ENCODE peak calls at places on chromosomes 12 and 14, in ten cellular contexts. I is GM10248, J is omental fat pad, H is WTC11, O is neural progenitor cell, T is GM23338, G is endothelial cell, Z is neural crest cell, X is astrocyte of the cerebellum, E is NB4. S is an unnamed sample.

GRCh38 chr14:28609228-28609828 is 157.3 kb upstream of the FOXG1 start:
- DNase-seq in J (peak; percentile 23), Z (peak; percentile 80), X (peak; percentile 60), G (peak; percentile 75), I (no peak), H (peak; percentile 70), T (peak; percentile 83), O (peak; percentile 75), E (peak; percentile 65), S (peak; percentile 13)

GRCh38 chr12:12724421-12725085 is 7.4 kb downstream of the CDKN1B start:
- DNase-seq in J (no peak), E (no peak), Z (no peak), X (no peak), T (peak; percentile 30), H (no peak), I (no peak), G (no peak), O (peak; percentile 47), S (no peak)

GRCh38 chr14:101758913-101759593 is 2.5 kb upstream of the PPP2R5C start:
- DNase-seq in O (no peak), G (no peak), E (no peak), H (no peak), X (no peak), T (no peak), J (no peak), Z (no peak), I (no peak), S (no peak)

GRCh38 chr12:32418221-32418620 is 18.9 kb downstream of the FGD4 start:
- DNase-seq in X (no peak), J (no peak), H (no peak), I (no peak), E (no peak), G (no peak), T (no peak), Z (no peak), O (no peak), S (no peak)

GRCh38 chr12:91367234-91367849 is 184.7 kb upstream of the DCN start:
- DNase-seq in E (peak; percentile 34), I (peak; percentile 9), J (no peak), G (no peak), T (no peak), X (no peak), O (no peak), H (no peak), Z (no peak), S (peak; percentile 15)

GRCh38 chr12:52010152-52010622 is 3.4 kb downstream of the TAMALIN start:
- DNase-seq in G (peak; percentile 86), Z (peak; percentile 77), J (no peak), T (peak; percentile 86), O (peak; percentile 96), X (peak; percentile 55), I (no peak), E (peak; percentile 89), H (peak; percentile 81), S (peak; percentile 11)

GRCh38 chr12:117671734-117672133 is 297.1 kb downstream of the KSR2 start:
- DNase-seq in T (peak; percentile 91), O (peak; percentile 75), X (no peak), Z (peak; percentile 33), I (peak; percentile 35), E (peak; percentile 53), G (peak; percentile 71), J (no peak), H (peak; percentile 91), S (peak; percentile 12)

GRCh38 chr14:51165415-51165814 is 70.5 kb upstream of the TRIM9 start:
- DNase-seq in X (no peak), I (no peak), E (no peak), G (no peak), H (no peak), Z (no peak), T (no peak), J (no peak), O (no peak), S (no peak)

GRCh38 chr12:86719381-86719780 is 463.2 kb upstream of the MGAT4C start:
- DNase-seq in E (no peak), J (no peak), I (no peak), O (no peak), X (no peak), T (no peak), H (no peak), G (no peak), Z (no peak), S (peak; percentile 45)

GRCh38 chr12:86724716-86725115 is 468.5 kb upstream of the MGAT4C start:
- DNase-seq in I (no peak), X (peak; percentile 27), E (no peak), Z (no peak), H (no peak), J (no peak), T (no peak), O (no peak), G (no peak), S (peak; percentile 53)

GRCh38 chr12:86727151-86727550 is 471.0 kb upstream of the MGAT4C start:
- DNase-seq in J (no peak), O (no peak), X (peak; percentile 28), E (no peak), T (no peak), G (no peak), Z (no peak), I (no peak), H (no peak), S (no peak)

DNA sequence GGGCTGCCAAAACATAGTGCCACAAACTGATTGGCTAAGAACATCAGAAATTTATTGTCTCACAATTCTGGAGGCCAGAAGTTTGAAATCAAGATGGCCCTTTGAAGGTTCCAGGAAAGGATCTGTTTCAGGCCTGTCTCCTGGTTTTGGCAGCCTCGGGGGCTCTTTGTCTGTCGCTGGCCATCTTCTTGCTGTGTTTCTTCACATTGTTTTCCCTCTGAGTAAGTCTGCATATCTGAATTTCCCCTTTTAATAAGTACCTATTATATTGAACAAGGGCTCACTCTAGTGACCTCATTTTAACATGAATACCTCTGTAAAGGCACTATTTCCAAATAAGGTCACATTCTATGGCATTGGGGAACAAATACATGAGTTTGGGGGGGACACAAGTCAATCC is 467.1 kb upstream of the MGAT4C start:
- DNase-seq in I (no peak), J (no peak), T (no peak), H (no peak), O (no peak), Z (no peak), X (no peak), G (no peak), E (no peak), S (no peak)
- TF ChIP-seq CTCF in I (no peak), J (no peak), T (no peak), H (no peak), O (no peak), Z (no peak), X (no peak), G (no peak), E (no peak), S (no peak)

DNA sequence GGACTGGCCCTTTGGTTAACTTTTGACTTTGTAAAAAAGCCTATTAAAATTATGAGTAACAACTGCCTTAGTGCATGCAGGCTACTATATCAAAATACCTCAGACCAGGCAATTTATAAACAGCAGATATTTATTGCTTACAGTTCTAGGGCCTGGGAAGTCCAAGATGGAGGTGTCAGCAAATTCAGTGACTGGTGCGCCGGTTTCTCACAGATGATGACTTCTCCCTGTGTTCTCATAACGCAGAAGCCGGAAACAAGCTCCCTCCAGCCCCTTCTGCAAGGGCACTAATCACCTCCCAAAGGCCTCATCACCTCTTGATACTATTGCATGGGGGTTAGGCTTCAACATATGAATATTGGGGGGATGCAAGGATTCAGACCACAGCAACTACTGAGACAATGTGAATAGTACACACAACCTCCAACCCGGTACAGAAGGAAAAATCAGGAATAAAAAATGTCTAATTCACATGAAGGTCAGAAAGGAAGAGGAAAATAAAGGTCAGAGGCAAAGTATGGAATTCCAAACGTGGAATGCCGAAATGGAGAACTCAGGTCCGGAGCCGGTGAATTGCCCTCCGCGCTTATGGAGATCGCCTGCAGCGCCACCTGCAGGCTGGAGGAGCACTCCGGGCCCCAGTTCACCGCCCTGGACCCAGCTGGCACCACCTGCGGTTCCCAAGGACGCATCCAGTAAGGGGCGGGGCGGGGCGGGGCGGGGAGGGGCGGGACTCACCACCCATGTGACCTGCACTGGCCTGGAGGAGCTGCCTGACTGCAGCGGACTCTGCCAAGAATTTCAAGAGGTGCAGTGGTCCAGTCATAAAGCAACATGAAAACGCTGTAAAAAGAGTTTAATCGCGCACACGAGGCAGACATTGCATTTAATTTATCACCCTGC is 203.4 kb downstream of the KIF26A start:
- DNase-seq in X (no peak), O (peak; percentile 92), I (no peak), J (no peak), E (peak; percentile 25), H (peak; percentile 86), T (peak; percentile 95), G (peak; percentile 76), Z (peak; percentile 71), S (no peak)
- TF ChIP-seq CTCF in X (no peak), O (peak; percentile 72), I (no peak), J (no peak), E (no peak), H (peak; percentile 76), T (peak; percentile 62), G (peak; percentile 73), Z (peak; percentile 69), S (peak; percentile 39)

DNA sequence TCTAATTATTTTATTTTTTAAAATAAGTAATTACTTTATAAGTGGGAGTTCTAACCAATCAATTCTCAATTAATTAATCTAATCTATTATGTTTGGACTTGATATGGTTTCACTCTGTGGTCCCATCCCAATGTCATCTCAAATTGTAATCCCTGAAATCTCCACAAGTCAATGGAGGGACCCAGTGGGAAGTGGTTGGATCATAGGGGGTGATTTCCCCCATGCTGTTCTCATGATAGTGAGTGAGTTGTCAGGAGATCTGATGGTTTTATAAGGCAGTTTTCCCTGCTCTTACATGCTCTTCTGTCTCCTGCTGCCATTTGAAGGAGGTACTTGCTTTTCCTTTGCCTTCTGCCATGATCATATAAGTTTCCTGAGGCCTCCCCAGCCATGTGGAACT is 836.1 kb downstream of the GALC start:
- DNase-seq in T (peak; percentile 15), E (no peak), Z (no peak), H (no peak), G (no peak), I (no peak), X (no peak), O (no peak), J (no peak), S (no peak)
- TF ChIP-seq CTCF in T (no peak), E (no peak), Z (no peak), H (no peak), G (no peak), I (no peak), X (no peak), O (no peak), J (no peak), S (no peak)

GRCh38 chr12:124390442-124391116 is 95.7 kb downstream of the RFLNA start:
- DNase-seq in H (no peak), E (peak; percentile 90), G (no peak), X (no peak), O (no peak), Z (no peak), T (no peak), I (peak; percentile 69), J (no peak), S (peak; percentile 81)

GRCh38 chr12:124393831-124394230 is 98.9 kb downstream of the RFLNA start:
- DNase-seq in Z (no peak), J (no peak), X (no peak), G (no peak), O (no peak), T (no peak), E (no peak), H (no peak), I (no peak), S (no peak)

GRCh38 chr12:124391340-124392261 is 96.7 kb downstream of the RFLNA start:
- DNase-seq in O (no peak), I (peak; percentile 84), H (no peak), Z (no peak), T (no peak), G (no peak), J (no peak), X (no peak), E (peak; percentile 96), S (no peak)

GRCh38 chr12:124392991-124393790 is 98.3 kb downstream of the RFLNA start:
- DNase-seq in I (no peak), T (no peak), O (peak; percentile 55), J (no peak), G (no peak), E (no peak), X (no peak), H (no peak), Z (no peak), S (peak; percentile 62)

DNA sequence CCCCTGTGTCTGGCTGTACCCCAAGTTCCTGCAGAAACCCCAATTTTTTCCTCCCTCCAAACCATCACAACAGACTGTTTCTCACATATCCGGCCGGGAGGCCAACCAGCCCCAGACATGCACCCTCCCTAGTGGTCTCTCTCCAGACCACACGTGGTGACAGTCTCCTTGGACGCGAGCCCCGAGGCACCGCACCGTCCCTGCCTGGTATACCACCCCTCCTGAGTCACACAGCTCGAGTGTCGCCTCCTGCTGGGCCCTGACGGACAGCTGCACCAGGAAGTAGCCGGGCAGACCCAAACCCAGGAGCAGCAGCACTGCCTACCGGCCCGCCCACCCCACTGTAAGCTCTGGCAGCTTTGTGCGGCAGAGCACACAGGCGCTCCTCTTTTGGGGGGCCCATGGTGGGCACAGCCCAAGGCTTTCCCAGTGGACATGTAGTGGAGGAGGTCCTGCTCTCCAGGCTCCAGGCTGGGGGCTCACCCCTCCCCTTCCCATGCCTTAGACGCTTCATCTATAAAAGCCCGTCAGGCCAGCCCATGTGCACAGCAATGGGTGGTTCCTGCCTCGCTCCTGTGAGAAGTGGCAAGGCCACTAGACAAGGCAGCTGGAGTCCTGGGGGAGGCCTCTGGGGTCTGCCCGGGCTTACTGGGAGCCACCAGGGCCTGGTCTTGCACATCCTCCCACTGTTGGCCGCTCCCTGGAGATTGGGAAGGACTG is 97.5 kb downstream of the RFLNA start:
- DNase-seq in T (peak; percentile 75), Z (no peak), O (peak; percentile 55), I (peak; percentile 45), X (no peak), J (no peak), G (peak; percentile 36), H (peak; percentile 68), E (peak; percentile 96), S (peak; percentile 48)
- TF ChIP-seq CTCF in T (peak; percentile 12), Z (peak; percentile 27), O (no peak), I (no peak), X (peak; percentile 25), J (no peak), G (peak; percentile 27), H (no peak), E (peak; percentile 73), S (peak; percentile 72)